ENCODE peak calls at places on chromosomes 4 and X, in four cellular contexts. R is psoas muscle, B is uterus, P is fibroblast of lung. V is an unnamed sample.
A peak's percentile ranks its signal among the peaks of the same experiment; 100 is the strongest.

GRCh38 chr4:187732524-187732923 is 263.0 kb upstream of the ZFP42 start:
- DNase-seq in B (no peak), R (no peak), P (no peak), V (no peak)

GRCh38 chr4:113452868-113453620 is 308.5 kb downstream of the CAMK2D start:
- DNase-seq in R (no peak), B (peak; percentile 25), P (peak; percentile 56), V (no peak)

GRCh38 chrX:97401586-97402101 is 517.9 kb downstream of the RPA4 start:
- DNase-seq in R (no peak), P (no peak), B (no peak), V (no peak)

GRCh38 chr4:164930647-164931046 is 46.8 kb downstream of the TRIM61 start:
- DNase-seq in P (no peak), B (no peak), R (no peak), V (no peak)

GRCh38 chrX:45771114-45771513 is 570.4 kb upstream of the DIPK2B start:
- DNase-seq in P (peak; percentile 94), B (peak; percentile 73), R (no peak), V (no peak)

GRCh38 chrX:34877451-34877850 is 65.1 kb upstream of the FAM47B start:
- DNase-seq in R (no peak), B (no peak), P (peak; percentile 32), V (no peak)

GRCh38 chr4:163681208-163681821 is 186.8 kb downstream of the TMA16 start:
- DNase-seq in R (no peak), P (peak; percentile 57), B (no peak), V (no peak)

GRCh38 chrX:154738013-154738738 is 12.7 kb downstream of the GAB3 start:
- DNase-seq in P (peak; percentile 85), R (peak; percentile 74), B (peak; percentile 67), V (peak; percentile 45)

GRCh38 chr4:108010167-108010566 is 20.5 kb downstream of the HADH start:
- DNase-seq in B (no peak), R (no peak), P (peak; percentile 34), V (no peak)
- H3K27ac ChIP-seq in B (no peak overlapping the region), R (peak overlapping the region; percentile 90), P (no peak overlapping the region), V (peak overlapping the region; percentile 89)

GRCh38 chrX:139932901-139933796 is at the start of gene ATP11C:
- DNase-seq in R (peak; percentile 91), P (peak; percentile 87), B (peak; percentile 85), V (peak; percentile 72)

GRCh38 chrX:139932077-139932900 is 564 bp downstream of the ATP11C start:
- DNase-seq in B (peak; percentile 35), P (peak; percentile 30), R (peak; percentile 72), V (peak; percentile 19)

GRCh38 chrX:139931646-139932076 is 1.2 kb downstream of the ATP11C start:
- DNase-seq in R (no peak), B (peak; percentile 19), P (no peak), V (no peak)

GRCh38 chrX:139930923-139931645 is 1.8 kb downstream of the ATP11C start:
- DNase-seq in R (peak; percentile 46), P (no peak), B (no peak), V (no peak)

GRCh38 chrX:139929876-139930275 is 3.0 kb downstream of the ATP11C start:
- DNase-seq in B (no peak), R (no peak), P (no peak), V (no peak)
- H3K4me3 ChIP-seq in B (no peak overlapping the region), R (no peak overlapping the region), P (peak overlapping the region; percentile 14), V (no peak overlapping the region)

DNA sequence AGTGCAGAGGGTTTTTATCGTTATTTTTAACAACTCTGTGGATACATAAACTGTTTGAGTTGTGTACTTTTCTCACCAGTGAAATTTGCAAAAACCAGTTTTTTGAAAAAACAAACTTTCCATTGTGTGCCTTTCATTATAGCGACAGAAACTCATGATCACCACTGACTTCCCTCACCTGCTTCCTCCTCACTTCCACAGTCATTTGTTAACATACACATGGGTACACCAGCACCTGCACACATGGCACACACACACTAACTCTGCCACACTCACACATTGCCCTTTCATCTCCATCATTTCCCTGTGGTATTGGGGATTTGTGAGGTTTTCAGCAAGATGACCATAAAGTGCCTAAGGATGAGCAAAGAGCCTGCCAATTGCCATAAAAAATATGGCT is 20.6 kb downstream of the CLDN22 start:
- DNase-seq in R (no peak), P (no peak), B (no peak), V (no peak)
- H3K27ac ChIP-seq in R (no peak overlapping the region), P (no peak overlapping the region), B (no peak overlapping the region), V (no peak overlapping the region)

GRCh38 chrX:21374163-21374993 is at the start of gene CNKSR2:
- DNase-seq in P (peak; percentile 19), B (no peak), R (peak; percentile 67), V (peak; percentile 18)

GRCh38 chrX:21373637-21374162 is 518 bp upstream of the CNKSR2 start:
- DNase-seq in R (no peak), P (no peak), B (no peak), V (no peak)

GRCh38 chrX:21376636-21377035 is 2.4 kb downstream of the CNKSR2 start:
- DNase-seq in R (no peak), P (no peak), B (no peak), V (no peak)

GRCh38 chrX:21374994-21375794 is 976 bp downstream of the CNKSR2 start:
- DNase-seq in P (no peak), B (no peak), R (peak; percentile 47), V (no peak)

DNA sequence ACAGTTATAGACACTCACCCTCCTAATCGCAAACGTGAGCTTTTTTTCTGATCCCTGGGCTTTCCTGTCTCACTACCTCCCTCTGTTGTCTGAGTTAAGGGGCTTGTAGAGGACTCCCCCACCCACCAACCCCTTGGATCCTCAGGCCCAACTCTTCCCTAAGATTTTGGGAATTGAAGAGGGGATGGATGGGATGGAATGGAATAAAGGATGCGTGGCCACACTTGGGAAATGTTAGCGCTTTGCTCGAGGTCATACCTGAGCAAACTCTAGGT is 1.5 kb downstream of the CNKSR2 start:
- DNase-seq in B (no peak), P (no peak), R (no peak), V (no peak)
- H3K4me3 ChIP-seq in B (no peak overlapping the region), P (no peak overlapping the region), R (no peak overlapping the region), V (no peak overlapping the region)

GRCh38 chr4:147480891-147481576 is at the start of gene EDNRA:
- DNase-seq in R (peak; percentile 51), B (peak; percentile 48), P (peak; percentile 65), V (no peak)
- H3K27ac ChIP-seq in R (peak within 1 kb of the TSS; percentile 53), B (peak within 1 kb of the TSS; percentile 87), P (peak within 1 kb of the TSS; percentile 18), V (peak within 1 kb of the TSS; percentile 53)

GRCh38 chr4:123545569-123546122 is 149.1 kb downstream of the SPRY1 start:
- DNase-seq in P (no peak), R (no peak), B (no peak), V (no peak)
- H3K4me3 ChIP-seq in P (no peak overlapping the region), R (no peak overlapping the region), B (no peak overlapping the region), V (no peak overlapping the region)

DNA sequence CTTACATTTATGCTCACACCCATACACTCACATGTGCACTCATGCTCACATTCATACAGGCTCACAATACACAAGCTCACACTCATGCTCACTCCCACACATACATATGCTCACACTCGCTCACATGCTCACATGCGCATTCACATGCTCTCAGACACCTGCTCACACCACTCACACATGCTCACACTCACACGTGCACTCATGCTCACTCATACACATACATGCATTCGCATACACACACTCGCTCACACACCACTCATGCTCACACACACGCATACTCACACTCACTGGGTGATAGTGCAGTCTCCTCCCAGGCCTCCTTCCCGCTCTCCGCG is 24.8 kb downstream of the MRFAP1 start:
- DNase-seq in R (no peak), P (no peak), B (no peak), V (no peak)
- H3K27ac ChIP-seq in R (no peak overlapping the region), P (no peak overlapping the region), B (no peak overlapping the region), V (no peak overlapping the region)

V was measured in gastrocnemius medialis.